ENCODE peak calls at places on chromosome 6, in eight cellular contexts. Y, P, Q, G, C, H, V and O are unnamed samples.

GRCh38 chr6:119273799-119274595 is 75.6 kb downstream of the MAN1A1 start:
- DNase-seq in G (no peak), Q (peak), C (no peak), P (no peak), Y (no peak), H (no peak), V (peak), O (peak)

GRCh38 chr6:21827425-21828192 is 234.1 kb downstream of the SOX4 start:
- DNase-seq in P (no peak), H (no peak), V (no peak), C (no peak), Y (no peak), Q (no peak), G (no peak), O (no peak)

GRCh38 chr6:4743026-4743425 is 33.2 kb upstream of the CDYL start:
- DNase-seq in P (no peak), H (no peak), G (no peak), C (no peak), Y (no peak), Q (no peak), V (no peak), O (no peak)

GRCh38 chr6:22248513-22249308 is 48.1 kb downstream of the PRL start:
- DNase-seq in G (no peak), Q (peak), H (no peak), V (peak), P (no peak), C (no peak), Y (no peak), O (no peak)

GRCh38 chr6:52532457-52532856 is 44.4 kb downstream of the TRAM2 start:
- DNase-seq in G (no peak), V (no peak), P (no peak), Q (no peak), H (no peak), Y (no peak), C (no peak), O (no peak)

GRCh38 chr6:167290786-167291622 is at the start of gene UNC93A:
- DNase-seq in P (no peak), Q (no peak), H (no peak), C (no peak), V (no peak), G (no peak), Y (no peak), O (no peak)

GRCh38 chr6:42313038-42313437 is 95.4 kb upstream of the MRPS10 start:
- DNase-seq in G (no peak), C (no peak), P (no peak), H (no peak), Q (peak), Y (no peak), V (peak), O (no peak)

GRCh38 chr6:11085758-11086435 is 7.7 kb upstream of the SMIM13 start:
- DNase-seq in V (peak), P (no peak), G (no peak), Y (no peak), H (no peak), C (no peak), Q (peak), O (peak)

GRCh38 chr6:113873043-113873667 is 16.0 kb downstream of the MARCKS start:
- DNase-seq in C (no peak), V (no peak), P (peak), Q (no peak), G (peak), H (no peak), Y (no peak), O (no peak)

GRCh38 chr6:55913213-55914195 is 38.1 kb upstream of the BMP5 start:
- DNase-seq in V (peak), Q (no peak), C (no peak), P (no peak), G (no peak), Y (no peak), H (no peak), O (no peak)

GRCh38 chr6:45625191-45625664 is 247.5 kb upstream of the SUPT3H start:
- DNase-seq in Q (peak), V (peak), H (no peak), P (no peak), C (no peak), Y (no peak), G (no peak), O (peak)

GRCh38 chr6:17470953-17471335 is 77.5 kb downstream of the CAP2 start:
- DNase-seq in Q (no peak), H (no peak), P (no peak), Y (no peak), V (peak), C (peak), G (no peak), O (peak)

GRCh38 chr6:35146453-35146852 is 5.3 kb upstream of the TCP11 start:
- DNase-seq in C (peak), Y (no peak), G (peak), Q (peak), P (peak), H (peak), V (no peak), O (peak)

GRCh38 chr6:131660195-131660594 is 23.1 kb downstream of the ENPP3 start:
- DNase-seq in Q (peak), Y (no peak), G (no peak), H (peak), V (peak), C (no peak), P (no peak), O (peak)

GRCh38 chr6:73394577-73395354 is at the start of gene DDX43:
- DNase-seq in Y (peak), C (peak), Q (peak), P (no peak), G (no peak), V (peak), H (no peak), O (peak)

GRCh38 chr6:42958125-42958524 is 2.4 kb upstream of the GNMT start:
- DNase-seq in V (no peak), P (no peak), H (no peak), C (no peak), Y (no peak), G (no peak), Q (no peak), O (no peak)

GRCh38 chr6:16805190-16805860 is 44.1 kb upstream of the ATXN1 start:
- DNase-seq in G (no peak), C (no peak), Q (no peak), Y (no peak), P (no peak), H (no peak), V (peak), O (no peak)

GRCh38 chr6:91438570-91438969 is 851.7 kb upstream of the MAP3K7 start:
- DNase-seq in H (no peak), G (no peak), Y (no peak), C (no peak), P (no peak), Q (no peak), V (peak), O (no peak)

GRCh38 chr6:104509355-104509754 is 350.4 kb downstream of the HACE1 start:
- DNase-seq in P (no peak), V (no peak), Q (no peak), Y (no peak), C (no peak), H (no peak), G (no peak), O (no peak)

GRCh38 chr6:158518196-158519127 is 41.4 kb upstream of the TMEM181 start:
- DNase-seq in Y (no peak), P (peak), Q (peak), C (peak), H (peak), G (peak), V (peak), O (peak)
- TF ChIP-seq CTCF in Y (peak), P (no peak), Q (peak), C (peak), H (peak), G (peak), V (peak), O (peak)

DNA sequence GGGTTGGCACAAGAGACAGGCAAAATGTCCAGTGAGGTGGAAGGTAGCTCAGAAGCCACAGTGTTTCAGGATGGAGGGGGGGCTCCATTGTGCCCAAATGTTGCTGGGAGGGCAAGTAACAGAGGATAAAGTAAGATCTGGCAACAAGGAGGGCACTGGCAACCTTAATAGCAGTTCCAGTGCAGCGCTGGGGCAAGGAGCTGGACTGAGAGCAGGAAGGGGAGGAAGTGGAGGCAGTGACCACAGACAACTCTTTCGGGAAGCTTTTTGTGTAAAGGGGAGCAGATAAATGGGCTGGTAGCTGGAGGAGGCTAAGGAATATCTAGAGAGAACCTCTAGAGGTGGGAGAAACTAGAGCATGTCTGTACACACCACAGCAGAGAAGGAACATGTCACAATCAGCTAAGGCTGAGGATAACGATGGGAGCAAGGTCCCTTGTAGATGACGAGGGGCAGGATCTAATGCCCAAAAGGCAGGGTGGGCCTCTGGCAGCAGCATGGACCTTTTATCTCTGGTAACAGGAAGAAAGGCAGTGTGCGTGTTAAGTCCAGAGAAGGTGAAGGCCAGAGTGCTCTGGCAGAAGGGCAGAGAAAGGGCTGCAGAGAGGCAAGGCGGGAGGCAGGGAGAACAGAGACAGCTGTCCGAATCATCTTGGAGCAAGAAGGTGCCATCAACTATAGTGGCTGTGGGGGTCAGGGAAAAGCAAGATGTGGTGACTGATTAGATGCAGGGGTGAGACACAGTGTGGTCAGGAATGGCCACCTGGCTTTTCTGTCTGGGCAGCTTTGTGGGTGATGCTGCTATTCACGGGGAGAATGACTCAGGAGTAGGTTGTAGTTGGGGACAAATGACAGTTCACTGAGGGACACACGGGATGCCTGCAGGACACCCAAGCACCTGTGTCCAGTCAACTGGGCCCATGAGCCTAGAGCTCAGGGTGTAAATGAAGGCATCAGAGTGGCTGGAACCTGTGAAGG is 17.4 kb downstream of the TMEM242 start:
- DNase-seq in G (no peak), Q (no peak), P (no peak), Y (no peak), H (no peak), C (no peak), V (no peak), O (no peak)
- H3K4me3 ChIP-seq in G (no peak), Q (no peak), P (no peak), Y (no peak), H (no peak), C (no peak), V (no peak), O (no peak)

DNA sequence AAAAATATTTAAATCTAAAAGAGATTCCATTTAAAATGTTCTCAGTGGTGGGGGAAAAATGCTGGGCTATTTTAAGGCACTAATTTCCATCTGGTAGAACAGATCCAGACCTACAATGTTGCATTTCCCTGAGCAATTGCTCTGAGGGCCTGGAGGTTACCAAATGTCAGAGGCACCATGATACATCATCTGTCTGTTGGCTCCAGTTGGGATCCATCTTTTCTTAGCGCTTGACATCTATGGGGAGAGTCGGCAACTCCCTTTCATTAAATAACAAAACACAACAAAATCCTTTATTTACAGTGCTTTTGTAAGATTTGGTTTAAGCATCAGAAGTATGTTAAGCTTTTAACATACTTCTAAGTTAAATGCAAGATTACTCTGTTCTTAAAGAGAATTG is 224.5 kb downstream of the FOXC1 start:
- DNase-seq in C (no peak), G (no peak), V (no peak), Y (no peak), H (no peak), P (no peak), Q (no peak), O (no peak)
- TF ChIP-seq CTCF in C (no peak), G (no peak), V (no peak), Y (no peak), H (no peak), P (no peak), Q (no peak), O (no peak)

GRCh38 chr6:14620522-14620921 is 502.9 kb downstream of the CD83 start:
- DNase-seq in Q (no peak), G (no peak), C (no peak), Y (no peak), H (no peak), P (no peak), V (no peak), O (no peak)

GRCh38 chr6:14619419-14619781 is 501.8 kb downstream of the CD83 start:
- DNase-seq in G (no peak), P (peak), V (no peak), Q (no peak), H (no peak), C (no peak), Y (no peak), O (no peak)

GRCh38 chr6:14622878-14623542 is 505.4 kb downstream of the CD83 start:
- DNase-seq in H (no peak), V (no peak), G (no peak), C (no peak), Q (no peak), Y (no peak), P (no peak), O (no peak)

GRCh38 chr6:14622135-14622534 is 504.6 kb downstream of the CD83 start:
- DNase-seq in C (peak), Q (no peak), G (no peak), V (no peak), Y (no peak), P (peak), H (no peak), O (no peak)

DNA sequence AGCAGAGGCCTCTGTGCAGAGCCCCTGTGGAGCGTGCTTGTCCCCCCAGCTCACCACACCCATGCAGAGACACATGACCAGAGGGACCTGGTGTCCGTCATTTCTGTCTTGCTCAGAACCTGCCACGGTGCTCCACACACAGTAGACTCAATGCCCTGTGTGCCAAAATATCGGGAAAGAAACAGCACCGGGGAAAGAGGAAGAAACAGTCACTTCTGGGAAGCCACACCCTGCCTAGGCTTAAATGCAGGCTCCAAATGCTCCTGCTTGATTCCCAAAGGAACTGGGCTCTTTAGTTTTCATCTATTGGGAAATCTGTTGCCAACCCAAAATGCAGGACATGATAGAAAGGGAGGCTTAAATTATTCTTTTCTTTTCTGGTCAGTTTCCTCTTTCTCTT is 503.9 kb downstream of the CD83 start:
- DNase-seq in C (peak), Q (no peak), P (no peak), H (peak), V (no peak), Y (no peak), G (no peak), O (peak)
- H3K4me3 ChIP-seq in C (no peak), Q (no peak), P (no peak), H (no peak), V (no peak), Y (no peak), G (no peak), O (no peak)

GRCh38 chr6:149446791-149447376 is 37.9 kb downstream of the ZC3H12D start:
- DNase-seq in V (no peak), H (no peak), G (no peak), Y (peak), P (no peak), Q (no peak), C (no peak), O (no peak)
- TF ChIP-seq CTCF in V (peak), H (no peak), G (no peak), Y (no peak), P (no peak), Q (peak), C (no peak), O (no peak)